ENCODE peak calls at places on chromosomes 13 and 19, in five cellular contexts. G, H, W, S and I are unnamed samples.

GRCh38 chr13:90562388-90562787 is 785.1 kb upstream of the MIR17HG start:
- DNase-seq in W (no peak), S (no peak), H (no peak), G (no peak), I (no peak)

GRCh38 chr19:14015454-14016035 is 9.4 kb upstream of the RFX1 start:
- DNase-seq in H (no peak), S (no peak), W (no peak), G (no peak), I (no peak)

GRCh38 chr19:56071151-56071550 is 49.9 kb downstream of the ZNF787 start:
- DNase-seq in W (no peak), G (no peak), H (no peak), S (no peak), I (peak)

GRCh38 chr19:34405892-34406660 is 1.9 kb downstream of the PDCD2L start:
- DNase-seq in G (no peak), S (no peak), W (no peak), H (no peak), I (no peak)

GRCh38 chr19:39084732-39085080 is 538 bp downstream of the ACP7 start:
- DNase-seq in G (no peak), H (no peak), S (no peak), W (no peak), I (no peak)

GRCh38 chr13:32889986-32890565 is 126.1 kb upstream of the KL start:
- DNase-seq in H (no peak), W (no peak), S (no peak), G (no peak), I (no peak)

GRCh38 chr13:51346397-51346796 is 6.9 kb downstream of the SERPINE3 start:
- DNase-seq in W (no peak), G (no peak), H (no peak), S (no peak), I (no peak)

GRCh38 chr13:101736551-101736950 is 284.1 kb downstream of the ITGBL1 start:
- DNase-seq in H (no peak), G (no peak), W (no peak), S (no peak), I (no peak)

GRCh38 chr19:42092350-42092749 is 16.4 kb downstream of the ZNF574 start:
- DNase-seq in W (no peak), S (peak), G (no peak), H (no peak), I (peak)

GRCh38 chr13:33537691-33538090 is 252.1 kb upstream of the STARD13 start:
- DNase-seq in S (no peak), W (no peak), H (no peak), G (no peak), I (no peak)

GRCh38 chr19:15280915-15281683 is 48.9 kb upstream of the EPHX3 start:
- DNase-seq in H (peak), S (peak), G (peak), W (peak), I (peak)

GRCh38 chr13:111051656-111052232 is 63.4 kb upstream of the ARHGEF7 start:
- DNase-seq in G (no peak), S (no peak), H (no peak), W (peak), I (peak)

GRCh38 chr19:2523630-2524311 is 47.8 kb downstream of the GADD45B start:
- DNase-seq in G (no peak), H (no peak), S (no peak), W (peak), I (no peak)

GRCh38 chr13:21139374-21139773 is 37.0 kb downstream of the SKA3 start:
- DNase-seq in G (no peak), H (no peak), S (peak), W (no peak), I (no peak)

GRCh38 chr13:98207411-98207810 is 30.3 kb upstream of the RNF113B start:
- DNase-seq in H (no peak), S (no peak), G (no peak), W (no peak), I (no peak)

GRCh38 chr19:41974652-41975051 is 15.5 kb upstream of the RABAC1 start:
- DNase-seq in H (no peak), W (no peak), S (no peak), G (no peak), I (no peak)

GRCh38 chr19:19741184-19741583 is 8.3 kb upstream of the ZNF14 start:
- DNase-seq in W (no peak), G (no peak), H (no peak), S (no peak), I (no peak)

GRCh38 chr19:14407889-14408640 is 11.1 kb downstream of the DDX39A start:
- DNase-seq in S (no peak), W (no peak), H (no peak), G (no peak), I (no peak)

GRCh38 chr19:50482886-50483285 is 6.2 kb upstream of the GARIN5A start:
- DNase-seq in G (no peak), S (no peak), W (peak), H (no peak), I (no peak)

GRCh38 chr19:51694318-51695085 is 1.4 kb downstream of the SPACA6 start:
- DNase-seq in S (no peak), H (no peak), W (no peak), G (no peak), I (no peak)

GRCh38 chr13:21458457-21458815 is 667 bp downstream of the ZDHHC20 start:
- DNase-seq in W (peak), H (peak), G (no peak), S (peak), I (peak)

GRCh38 chr19:7368456-7368855 is 19.7 kb downstream of the ARHGEF18 start:
- DNase-seq in S (no peak), H (no peak), W (peak), G (no peak), I (no peak)

GRCh38 chr19:35565016-35565856 is 1.8 kb upstream of the ATP4A start:
- DNase-seq in G (no peak), S (peak), W (no peak), H (no peak), I (no peak)

GRCh38 chr13:102191951-102192461 is 209.8 kb downstream of the FGF14 start:
- DNase-seq in S (no peak), W (no peak), G (peak), H (no peak), I (no peak)

GRCh38 chr13:98308525-98308911 is 131.4 kb upstream of the RNF113B start:
- DNase-seq in G (no peak), S (no peak), W (no peak), H (no peak), I (no peak)

GRCh38 chr13:68439821-68440220 is 1209.7 kb upstream of the PCDH9 start:
- DNase-seq in W (no peak), H (no peak), G (peak), S (no peak), I (no peak)

GRCh38 chr13:47220453-47221150 is 323.7 kb upstream of the HTR2A start:
- DNase-seq in H (no peak), G (no peak), W (no peak), S (no peak), I (peak)

GRCh38 chr19:58538257-58539168 is 5.4 kb upstream of the TRIM28 start:
- DNase-seq in H (peak), W (no peak), G (no peak), S (no peak), I (no peak)

GRCh38 chr13:53901593-53901992 is 873.0 kb downstream of the OLFM4 start:
- DNase-seq in S (no peak), W (no peak), G (no peak), H (no peak), I (no peak)

GRCh38 chr13:82305588-82305987 is 1576.7 kb downstream of the SLITRK1 start:
- DNase-seq in W (no peak), S (no peak), G (no peak), H (no peak), I (no peak)

GRCh38 chr19:8150998-8151397 is 1.6 kb upstream of the FBN3 start:
- DNase-seq in W (no peak), H (no peak), G (no peak), S (no peak), I (no peak)

GRCh38 chr19:6828306-6828697 is 55.8 kb downstream of the VAV1 start:
- DNase-seq in W (no peak), H (no peak), S (no peak), G (no peak), I (no peak)

GRCh38 chr19:15532779-15533521 is 24.6 kb downstream of the CYP4F22 start:
- DNase-seq in G (no peak), H (no peak), S (no peak), W (no peak), I (no peak)

GRCh38 chr19:13974073-13974472 is 21.8 kb downstream of the DCAF15 start:
- DNase-seq in S (no peak), G (no peak), H (no peak), W (no peak), I (peak)

GRCh38 chr19:11356074-11356397 is 804 bp downstream of the PLPPR2 start:
- DNase-seq in S (no peak), G (no peak), H (no peak), W (no peak), I (no peak)
- H3K27ac ChIP-seq in S (no peak), G (no peak), H (no peak), W (no peak), I (no peak)

DNA sequence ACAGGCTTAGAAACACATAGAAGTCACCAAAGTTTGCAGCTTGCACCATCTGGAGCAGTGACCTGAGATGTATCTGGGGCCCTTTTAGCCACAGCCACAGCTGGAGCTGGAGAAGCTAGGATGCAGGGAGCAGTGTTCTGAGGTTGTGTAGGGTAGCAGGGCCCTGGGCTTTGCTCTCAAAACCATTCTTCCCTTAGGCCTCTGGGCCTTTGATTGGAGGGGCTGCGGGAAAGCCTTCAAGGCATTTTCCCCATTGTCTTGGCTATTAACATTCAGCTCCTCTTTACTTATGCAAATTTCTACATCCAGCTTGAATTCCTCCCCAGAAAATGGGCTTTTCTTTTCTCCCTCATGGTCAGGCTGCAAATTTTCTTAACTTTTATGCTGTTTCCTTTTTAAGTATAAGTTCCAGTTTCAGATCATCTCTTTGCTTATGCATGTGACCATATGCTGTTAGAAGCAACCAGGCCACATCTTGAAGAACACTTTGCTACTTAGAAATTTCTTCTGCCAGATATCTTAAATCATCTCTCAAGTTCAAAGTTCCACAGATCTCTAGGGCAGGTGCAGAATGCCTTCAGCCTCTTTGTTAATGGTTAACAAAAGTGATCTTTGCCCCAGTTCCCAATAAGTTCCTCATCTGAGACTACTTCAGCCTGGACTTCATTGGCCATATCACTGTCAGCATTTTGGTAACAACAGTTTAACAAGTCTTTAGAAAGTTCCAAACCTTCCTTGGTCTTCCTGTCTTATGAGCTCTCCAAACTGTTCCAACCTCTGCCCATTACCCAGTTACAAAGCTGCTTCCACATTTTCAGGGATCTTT is 48.5 kb downstream of the NBEA start:
- DNase-seq in W (no peak), H (no peak), G (no peak), S (no peak), I (no peak)
- H3K4me3 ChIP-seq in W (no peak), H (no peak), G (no peak), S (no peak), I (no peak)

GRCh38 chr19:48954595-48955307 is at the start of gene BAX:
- DNase-seq in G (peak), S (peak), W (peak), H (peak), I (peak)
- TF ChIP-seq CTCF in G (no peak), S (no peak), W (no peak), H (no peak), I (peak)

GRCh38 chr13:71611292-71611691 is 255.7 kb downstream of the DACH1 start:
- DNase-seq in H (no peak), S (no peak), W (no peak), G (no peak), I (no peak)
- H3K27ac ChIP-seq in H (no peak), S (no peak), W (no peak), G (no peak), I (no peak)